ENCODE peak calls at places on chromosomes 13 and 19, in nine cellular contexts. W is cardiac muscle cell, S is SK-N-SH, A is cardiac fibroblast, K is fibroblast of villous mesenchyme, C is AG04449, Z is choroid plexus epithelial cell, T is GM23248, O is K562. E is an unnamed sample.

GRCh38 chr13:112657850-112658445 is 31.9 kb upstream of the ATP11A start:
- DNase-seq in W (peak; percentile 86), S (no peak), A (peak; percentile 60), K (peak; percentile 78), C (peak; percentile 29), Z (peak; percentile 87), T (peak; percentile 47), O (no peak), E (peak; percentile 22)

GRCh38 chr13:95246292-95247082 is 54.8 kb downstream of the ABCC4 start:
- DNase-seq in W (no peak), S (no peak), A (no peak), K (no peak), C (no peak), Z (no peak), T (no peak), O (no peak), E (no peak)

GRCh38 chr19:18725755-18726416 is 42.4 kb downstream of the CRTC1 start:
- DNase-seq in W (no peak), S (no peak), A (no peak), K (peak; percentile 41), C (no peak), Z (no peak), T (no peak), O (no peak), E (peak; percentile 38)

GRCh38 chr19:31478241-31478640 is 129.0 kb upstream of the TSHZ3 start:
- DNase-seq in W (no peak), S (no peak), A (no peak), K (no peak), C (no peak), Z (no peak), T (no peak), O (no peak), E (no peak)

GRCh38 chr19:7788178-7788932 is 25.3 kb downstream of the CLEC4M start:
- DNase-seq in W (no peak), S (no peak), A (no peak), K (no peak), C (no peak), Z (no peak), T (no peak), O (no peak), E (no peak)

GRCh38 chr13:110047511-110047910 is 259.4 kb downstream of the COL4A1 start:
- DNase-seq in W (peak; percentile 99), S (peak; percentile 42), A (peak; percentile 81), K (peak; percentile 86), C (no peak), Z (peak; percentile 87), T (no peak), O (no peak), E (peak; percentile 94)

GRCh38 chr13:34941436-34941834 is 635 bp upstream of the NBEA start:
- DNase-seq in W (no peak), S (no peak), A (no peak), K (no peak), C (no peak), Z (no peak), T (peak; percentile 5), O (no peak), E (no peak)

GRCh38 chr13:94249512-94249911 is 230.0 kb downstream of the DCT start:
- DNase-seq in W (peak; percentile 82), S (no peak), A (peak; percentile 86), K (peak; percentile 48), C (peak; percentile 58), Z (peak; percentile 98), T (peak; percentile 78), O (no peak), E (peak; percentile 88)

GRCh38 chr19:21568816-21569496 is 63.6 kb downstream of the ZNF429 start:
- DNase-seq in W (peak; percentile 96), S (no peak), A (peak; percentile 95), K (peak; percentile 94), C (no peak), Z (peak; percentile 56), T (peak; percentile 98), O (no peak), E (peak; percentile 70)

GRCh38 chr19:10505583-10506229 is 2.5 kb upstream of the KEAP1 start:
- DNase-seq in W (peak; percentile 75), S (peak; percentile 73), A (peak; percentile 75), K (peak; percentile 74), C (no peak), Z (peak; percentile 75), T (peak; percentile 82), O (peak; percentile 74), E (peak; percentile 69)

GRCh38 chr13:29859971-29860370 is 9.6 kb upstream of the UBL3 start:
- DNase-seq in W (peak; percentile 52), S (no peak), A (peak; percentile 88), K (peak; percentile 39), C (no peak), Z (no peak), T (peak; percentile 96), O (no peak), E (peak; percentile 89)

GRCh38 chr19:7658219-7658686 is 10.6 kb upstream of the RETN start:
- DNase-seq in W (no peak), S (no peak), A (no peak), K (no peak), C (no peak), Z (no peak), T (peak; percentile 5), O (no peak), E (no peak)

GRCh38 chr19:694481-695349 is 537 bp downstream of the PRSS57 start:
- DNase-seq in W (no peak), S (no peak), A (no peak), K (no peak), C (no peak), Z (no peak), T (no peak), O (no peak), E (no peak)

GRCh38 chr19:16160943-16161560 is 12.3 kb downstream of the CIB3 start:
- DNase-seq in W (peak; percentile 30), S (no peak), A (peak; percentile 77), K (peak; percentile 52), C (no peak), Z (peak; percentile 64), T (peak; percentile 83), O (peak; percentile 27), E (peak; percentile 89)

GRCh38 chr19:18772620-18773587 is 18.2 kb downstream of the COMP start:
- DNase-seq in W (no peak), S (no peak), A (no peak), K (no peak), C (no peak), Z (no peak), T (no peak), O (no peak), E (no peak)

DNA sequence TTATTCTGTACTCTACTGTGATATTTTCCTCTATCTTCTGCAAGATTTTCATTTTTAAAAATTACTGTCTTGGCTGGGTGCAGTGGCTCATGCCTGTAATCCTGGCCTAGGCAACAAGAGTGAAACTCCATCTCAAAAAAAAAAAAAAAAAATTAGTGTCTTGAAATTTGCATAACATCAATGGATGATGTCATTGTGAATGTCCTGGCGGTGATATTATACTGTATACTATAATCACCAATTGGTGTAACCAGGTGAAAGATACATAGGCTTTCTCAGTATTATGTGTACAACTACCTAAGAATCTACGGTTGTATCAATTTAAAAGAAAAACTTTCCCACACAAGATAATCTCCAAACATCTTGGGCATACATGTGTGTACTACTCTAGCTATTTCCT is 15.2 kb downstream of the ZNF331 start:
- DNase-seq in W (no peak), S (no peak), A (no peak), K (no peak), C (no peak), Z (no peak), T (peak; percentile 37), O (no peak), E (no peak)
- H3K4me3 ChIP-seq in W (no peak overlapping the region), S (no peak overlapping the region), A (no peak overlapping the region), K (no peak overlapping the region), C (no peak overlapping the region), Z (no peak overlapping the region), T (no peak overlapping the region), O (no peak overlapping the region), E (no peak overlapping the region)

DNA sequence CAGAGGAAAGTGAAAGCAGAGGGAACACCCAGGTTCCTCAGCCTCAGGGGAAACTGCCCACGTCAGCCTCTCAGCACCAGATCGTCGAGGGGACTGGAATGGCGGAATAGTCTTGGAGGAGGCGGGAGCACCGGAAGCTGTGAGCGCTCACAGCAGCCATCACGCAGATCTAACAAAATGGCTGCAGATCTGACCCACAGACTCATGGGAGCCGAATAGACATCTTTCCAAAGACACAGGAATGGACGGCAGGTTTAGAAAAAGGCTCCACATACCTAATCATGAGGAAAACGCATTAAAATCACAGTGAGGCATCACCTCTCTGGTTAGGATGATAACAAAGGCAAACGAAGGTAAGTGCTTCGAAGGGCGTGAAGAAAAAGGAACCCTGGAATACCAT is 11.8 kb upstream of the LILRA2 start:
- DNase-seq in W (no peak), S (no peak), A (no peak), K (no peak), C (no peak), Z (no peak), T (no peak), O (peak; percentile 40), E (no peak)
- H3K4me3 ChIP-seq in W (no peak overlapping the region), S (peak overlapping the region; percentile 44), A (no peak overlapping the region), K (no peak overlapping the region), C (no peak overlapping the region), Z (no peak overlapping the region), T (no peak overlapping the region), O (peak overlapping the region; percentile 23), E (no peak overlapping the region)

DNA sequence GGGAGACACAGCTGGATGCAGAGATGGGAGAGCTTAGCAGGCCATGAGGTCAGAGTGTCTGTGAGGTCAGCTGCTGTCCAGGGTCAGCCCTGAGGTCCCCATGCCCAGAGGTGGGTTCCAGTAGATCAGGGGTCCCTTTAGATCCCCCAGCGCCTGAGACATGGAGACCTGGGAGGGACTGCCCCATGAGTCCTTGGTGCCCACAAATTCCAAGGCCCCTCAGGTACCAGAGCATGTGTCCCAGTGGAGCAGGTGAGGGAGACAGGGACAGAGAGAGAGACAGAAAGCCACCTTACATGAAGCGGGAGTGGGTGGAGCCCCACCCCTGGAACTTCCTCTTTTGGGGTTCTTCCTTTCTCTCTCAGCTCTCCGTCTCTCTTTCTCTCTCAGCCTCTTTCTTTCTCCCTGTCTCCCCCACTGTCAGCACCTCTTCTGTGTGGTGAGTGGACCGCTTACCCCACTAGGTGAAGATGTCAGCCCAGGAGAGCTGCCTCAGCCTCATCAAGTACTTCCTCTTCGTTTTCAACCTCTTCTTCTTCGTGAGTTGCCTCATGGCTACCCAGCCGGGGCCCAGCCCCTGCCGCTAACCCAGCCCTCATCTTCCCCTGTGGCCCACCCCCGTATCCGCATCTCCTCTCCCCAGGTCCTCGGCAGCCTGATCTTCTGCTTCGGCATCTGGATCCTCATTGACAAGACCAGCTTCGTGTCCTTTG is at the start of gene CD37:
- DNase-seq in W (no peak), S (no peak), A (no peak), K (no peak), C (no peak), Z (no peak), T (no peak), O (peak; percentile 60), E (no peak)
- H3K4me3 ChIP-seq in W (no peak within 1 kb of the TSS), S (no peak within 1 kb of the TSS), A (no peak within 1 kb of the TSS), K (no peak within 1 kb of the TSS), C (no peak within 1 kb of the TSS), Z (no peak within 1 kb of the TSS), T (no peak within 1 kb of the TSS), O (peak within 1 kb of the TSS; percentile 27), E (no peak within 1 kb of the TSS)

DNA sequence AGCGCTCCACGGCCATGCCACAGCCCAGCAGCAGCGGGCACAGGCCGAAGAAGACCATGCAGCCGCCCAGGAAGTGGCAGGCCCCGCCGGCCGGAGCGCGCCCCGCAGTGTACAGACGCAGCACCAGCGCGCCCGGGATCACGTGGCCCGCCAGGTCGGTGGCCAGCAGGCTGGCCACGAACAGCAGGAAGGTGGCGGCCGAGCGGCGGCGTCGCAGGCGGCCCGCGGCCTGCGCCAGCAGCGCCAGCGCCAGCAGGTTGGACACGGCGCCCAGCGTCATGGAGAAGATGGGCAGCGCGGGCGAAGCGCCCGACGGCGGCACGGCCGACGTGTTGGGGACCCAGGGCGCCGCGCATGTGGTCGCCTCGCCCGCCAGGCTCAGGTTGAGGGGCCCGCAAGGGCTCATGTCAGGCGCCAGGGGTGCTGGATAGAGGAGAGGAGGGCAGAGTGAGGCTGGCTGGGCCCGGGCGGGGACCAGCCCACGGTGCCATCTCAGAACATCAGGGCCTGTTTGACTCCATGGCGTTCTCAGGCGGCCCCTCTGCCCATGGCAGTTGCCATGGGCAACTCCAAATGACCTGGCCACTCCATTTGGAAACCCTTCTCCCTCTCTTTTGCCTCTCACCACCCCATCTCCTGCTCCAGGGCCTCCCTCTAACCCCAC is 1.1 kb downstream of the PTGER1 start:
- DNase-seq in W (peak; percentile 38), S (peak; percentile 32), A (no peak), K (no peak), C (no peak), Z (no peak), T (peak; percentile 48), O (peak; percentile 9), E (no peak)
- H3K4me3 ChIP-seq in W (no peak overlapping the region), S (no peak overlapping the region), A (no peak overlapping the region), K (no peak overlapping the region), C (no peak overlapping the region), Z (no peak overlapping the region), T (no peak overlapping the region), O (no peak overlapping the region), E (no peak overlapping the region)

E was measured in fibroblast of mammary gland.